ENCODE peak calls at places on chromosomes 5 and 9, in eight cellular contexts. T is GM10248; G is kidney epithelial cell; S is Peyer's patch; E is stimulated activated CD8-positive, alpha-beta memory T cell treated with anti-CD3 and anti-CD28 coated beads, Interleukin-12 subunit alpha, Interleukin-12 subunit beta, amount 100 ng/mL, for 1 hour; Z is stimulated activated naive CD8-positive, alpha-beta T cell treated with anti-CD3 and anti-CD28 coated beads, Interleukin-15, amount 100 ng/mL, for 72 hours; H is activated T-helper 9 cell treated with anti-CD3 and anti-CD28 coated beads, Interleukin-2, amount 50 U/mL, for 16 hours; L is NCI-H2171 treated with DMSO at 0.1 percent for 48 hours. M is an unnamed sample.

GRCh38 chr5:24629798-24630197 is 15.0 kb downstream of the CDH10 start:
- DNase-seq in L (no peak), Z (no peak), H (no peak), G (no peak), S (no peak), E (no peak), T (no peak), M (no peak)

GRCh38 chr9:83959061-83959460 is 21.0 kb downstream of the HNRNPK start:
- DNase-seq in G (peak), T (no peak), S (no peak), H (no peak), Z (no peak), E (no peak), L (peak), M (no peak)

GRCh38 chr5:116492016-116492623 is 82.5 kb downstream of the SEMA6A start:
- DNase-seq in S (no peak), G (peak), H (no peak), T (no peak), E (no peak), Z (no peak), L (no peak), M (no peak)

GRCh38 chr9:127557998-127558546 is 54.0 kb upstream of the STXBP1 start:
- DNase-seq in E (no peak), G (no peak), H (no peak), S (no peak), T (no peak), L (no peak), Z (no peak), M (no peak)

GRCh38 chr5:178208540-178209227 is 4.4 kb downstream of the HNRNPAB start:
- DNase-seq in T (no peak), S (no peak), L (no peak), E (no peak), G (no peak), H (no peak), Z (no peak), M (no peak)

GRCh38 chr9:75488082-75488713 is 399.9 kb downstream of the OSTF1 start:
- DNase-seq in E (no peak), Z (no peak), L (no peak), H (no peak), S (no peak), T (no peak), G (no peak), M (no peak)

GRCh38 chr5:59793000-59793399 is 100.5 kb downstream of the PDE4D start:
- DNase-seq in E (no peak), Z (no peak), S (no peak), L (no peak), G (peak), H (no peak), T (no peak), M (no peak)

GRCh38 chr9:16612627-16613026 is 257.8 kb downstream of the BNC2 start:
- DNase-seq in S (no peak), Z (no peak), E (no peak), T (no peak), G (no peak), L (no peak), H (no peak), M (no peak)

GRCh38 chr5:96703985-96704384 is 41.8 kb downstream of the CAST start:
- DNase-seq in E (no peak), Z (no peak), T (no peak), H (no peak), G (no peak), L (no peak), S (no peak), M (no peak)